ENCODE peak calls at places on chromosomes 12 and 14, in four cellular contexts. X, H, P and W are unnamed samples.
A peak's percentile ranks its signal among the peaks of the same experiment; 100 is the strongest.

GRCh38 chr12:119011231-119011630 is 29.9 kb downstream of the SRRM4 start:
- DNase-seq in X (no peak), H (no peak), P (no peak), W (no peak)

GRCh38 chr14:36163451-36163850 is 13.1 kb downstream of the PTCSC3 start:
- DNase-seq in X (no peak), H (no peak), P (no peak), W (no peak)

GRCh38 chr12:2052861-2053674 is at the start of gene CACNA1C:
- DNase-seq in X (no peak), H (no peak), P (no peak), W (peak; percentile 70)

GRCh38 chr12:4112734-4113396 is 160.7 kb upstream of the CCND2 start:
- DNase-seq in X (no peak), H (no peak), P (no peak), W (no peak)

GRCh38 chr14:53620325-53620716 is 336.3 kb downstream of the BMP4 start:
- DNase-seq in X (no peak), H (no peak), P (no peak), W (no peak)

GRCh38 chr12:61574339-61574738 is 685.9 kb upstream of the USP15 start:
- DNase-seq in X (no peak), H (no peak), P (no peak), W (no peak)

GRCh38 chr14:77761205-77761931 is 412 bp upstream of the SNW1 start:
- DNase-seq in X (peak; percentile 84), H (peak; percentile 49), P (peak; percentile 62), W (peak; percentile 42)

GRCh38 chr14:61838661-61839060 is 76.4 kb downstream of the SNAPC1 start:
- DNase-seq in X (no peak), H (no peak), P (no peak), W (no peak)

GRCh38 chr14:104344815-104345214 is 206.4 kb downstream of the KIF26A start:
- DNase-seq in X (no peak), H (no peak), P (no peak), W (no peak)

GRCh38 chr14:51188566-51189185 is 51.4 kb upstream of the TMX1 start:
- DNase-seq in X (no peak), H (no peak), P (no peak), W (no peak)

GRCh38 chr12:127546721-127547505 is 720.1 kb upstream of the TMEM132C start:
- DNase-seq in X (no peak), H (no peak), P (no peak), W (no peak)

GRCh38 chr12:118332511-118332910 is 40.2 kb downstream of the TAOK3 start:
- DNase-seq in X (no peak), H (no peak), P (no peak), W (no peak)

GRCh38 chr12:57370696-57371095 is 60.1 kb downstream of the R3HDM2 start:
- DNase-seq in X (no peak), H (no peak), P (no peak), W (no peak)

GRCh38 chr12:79127268-79127895 is 262.8 kb downstream of the SYT1 start:
- DNase-seq in X (no peak), H (no peak), P (no peak), W (no peak)

GRCh38 chr12:50751921-50752721 is 11.8 kb upstream of the ATF1 start:
- DNase-seq in X (no peak), H (no peak), P (no peak), W (no peak)

GRCh38 chr12:132316497-132317232 is 12.7 kb downstream of the GALNT9 start:
- DNase-seq in X (no peak), H (no peak), P (no peak), W (no peak)

GRCh38 chr12:79706676-79707075 is 15.9 kb upstream of the PAWR start:
- DNase-seq in X (no peak), H (no peak), P (no peak), W (no peak)

GRCh38 chr12:122035292-122035691 is 13.6 kb downstream of the BCL7A start:
- DNase-seq in X (no peak), H (no peak), P (no peak), W (no peak)

GRCh38 chr14:103698380-103699260 is 16.6 kb downstream of the XRCC3 start:
- DNase-seq in X (no peak), H (no peak), P (no peak), W (no peak)

GRCh38 chr14:79044894-79045624 is 874.9 kb downstream of the NRXN3 start:
- DNase-seq in X (no peak), H (no peak), P (no peak), W (no peak)

GRCh38 chr14:23381017-23381375 is 4.2 kb downstream of the CMTM5 start:
- DNase-seq in X (no peak), H (no peak), P (no peak), W (no peak)

GRCh38 chr12:130026608-130027176 is 122.9 kb upstream of the TMEM132D start:
- DNase-seq in X (no peak), H (peak; percentile 37), P (peak; percentile 21), W (peak; percentile 43)

GRCh38 chr12:14256555-14257169 is 108.8 kb upstream of the ATF7IP start:
- DNase-seq in X (no peak), H (peak; percentile 54), P (peak; percentile 52), W (peak; percentile 70)
- TF ChIP-seq FOXM1 in X (no peak), H (no peak), P (no peak), W (no peak)

GRCh38 chr12:106585237-106585834 is 2.5 kb downstream of the RFX4 start:
- DNase-seq in X (no peak), H (no peak), P (no peak), W (no peak)

GRCh38 chr12:106584104-106585064 is 1.6 kb downstream of the RFX4 start:
- DNase-seq in X (no peak), H (no peak), P (no peak), W (no peak)

GRCh38 chr12:106582264-106582591 is 576 bp upstream of the RFX4 start:
- DNase-seq in X (no peak), H (no peak), P (no peak), W (no peak)

GRCh38 chr12:106582661-106583577 is at the start of gene RFX4:
- DNase-seq in X (no peak), H (no peak), P (no peak), W (no peak)

GRCh38 chr12:106583578-106584103 is 837 bp downstream of the RFX4 start:
- DNase-seq in X (no peak), H (no peak), P (no peak), W (peak; percentile 54)
- TF ChIP-seq TARDBP in X (no peak), H (no peak), P (no peak), W (no peak)

GRCh38 chr12:10408842-10409241 is 715 bp downstream of the KLRC4 start:
- DNase-seq in X (no peak), H (no peak), P (no peak), W (no peak)

GRCh38 chr12:10406725-10407124 is 2.8 kb downstream of the KLRC4 start:
- DNase-seq in X (no peak), H (no peak), P (no peak), W (no peak)

GRCh38 chr12:10404798-10405197 is 4.8 kb downstream of the KLRC4 start:
- DNase-seq in X (no peak), H (no peak), P (no peak), W (no peak)

GRCh38 chr12:10405294-10405693 is 4.3 kb downstream of the KLRC4 start:
- DNase-seq in X (no peak), H (no peak), P (no peak), W (no peak)

DNA sequence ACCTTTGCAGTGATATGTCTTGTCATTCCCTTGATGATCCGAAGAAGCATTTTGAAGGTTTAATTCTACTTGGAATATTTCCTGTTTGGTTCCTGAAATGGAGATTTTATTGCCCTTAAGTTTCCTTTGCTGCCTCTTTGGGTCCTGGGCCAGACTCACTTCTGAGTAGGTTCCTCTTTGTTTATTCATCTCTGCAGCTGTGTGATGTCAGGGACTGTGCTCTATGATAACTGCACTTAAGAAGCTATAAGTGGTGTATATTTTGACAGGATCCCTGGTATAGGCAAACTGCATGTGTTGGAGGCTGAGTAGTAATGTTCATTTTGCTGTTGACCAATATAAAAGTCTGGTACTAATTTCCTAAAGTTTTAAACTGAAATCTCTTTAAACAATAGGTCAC is at the start of gene KLRC4:
- DNase-seq in X (no peak), H (peak; percentile 6), P (no peak), W (no peak)
- TF ChIP-seq FOXK2 in X (no peak), H (no peak), P (no peak), W (no peak)

GRCh38 chr12:12506541-12506940 is 56.1 kb downstream of the DUSP16 start:
- DNase-seq in X (no peak), H (no peak), P (no peak), W (peak; percentile 16)

GRCh38 chr12:12507121-12507520 is 55.5 kb downstream of the DUSP16 start:
- DNase-seq in X (no peak), H (no peak), P (no peak), W (no peak)

GRCh38 chr12:12503384-12504078 is 59.1 kb downstream of the DUSP16 start:
- DNase-seq in X (no peak), H (no peak), P (no peak), W (no peak)

GRCh38 chr12:12508612-12509011 is 54.1 kb downstream of the DUSP16 start:
- DNase-seq in X (no peak), H (no peak), P (no peak), W (no peak)

DNA sequence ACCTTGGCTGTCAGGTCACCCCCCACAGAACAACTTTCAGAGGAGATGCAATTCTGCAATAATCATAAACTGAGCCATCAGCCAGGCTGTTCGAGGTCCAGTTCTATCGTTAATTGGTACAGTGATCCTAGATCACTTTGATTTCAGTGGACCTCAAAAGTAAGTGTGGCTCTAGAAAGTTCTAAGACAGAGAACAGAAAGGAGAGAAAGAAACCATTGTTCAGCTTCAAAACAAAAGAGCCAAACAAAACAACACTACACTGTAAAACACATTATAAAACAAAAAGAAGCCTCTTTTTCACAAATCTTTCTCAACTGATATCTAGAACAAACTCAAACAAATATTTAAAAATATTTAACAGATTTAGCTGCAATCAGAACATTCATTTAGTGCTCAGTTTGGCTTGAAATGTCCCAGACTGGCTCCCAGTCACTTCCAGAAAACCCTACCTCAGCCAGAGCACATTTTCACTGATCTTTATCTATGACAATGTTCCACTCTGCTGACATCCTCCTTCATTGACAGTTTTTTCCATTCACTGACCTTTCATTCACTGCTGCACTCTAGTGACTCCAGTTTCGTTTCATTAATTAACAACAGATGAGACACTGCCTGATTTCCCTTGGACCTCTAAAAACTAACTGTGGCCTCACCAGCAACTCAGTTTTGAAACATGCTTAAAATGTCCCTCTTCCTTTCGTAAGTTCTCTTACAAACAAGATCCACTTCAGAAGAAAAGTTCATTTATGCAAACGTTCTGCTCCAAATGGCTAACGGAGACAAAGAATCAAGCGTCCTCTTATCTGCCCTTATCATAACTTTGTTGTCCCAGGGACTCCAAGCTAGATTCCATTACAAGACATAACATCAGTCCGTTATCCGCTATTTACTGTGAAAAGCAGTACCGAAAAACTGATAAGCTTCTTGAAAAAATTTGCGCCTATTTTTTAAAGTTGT is 56.8 kb downstream of the DUSP16 start:
- DNase-seq in X (peak; percentile 94), H (peak; percentile 35), P (peak; percentile 53), W (no peak)
- TF ChIP-seq FOXM1 in X (peak; percentile 85), H (no peak), P (no peak), W (no peak)

GRCh38 chr12:52206309-52207040 is 14.7 kb upstream of the KRT80 start:
- DNase-seq in X (no peak), H (no peak), P (no peak), W (no peak)

GRCh38 chr12:52204931-52205505 is 13.2 kb upstream of the KRT80 start:
- DNase-seq in X (no peak), H (no peak), P (no peak), W (no peak)

GRCh38 chr12:52204095-52204930 is 12.5 kb upstream of the KRT80 start:
- DNase-seq in X (no peak), H (no peak), P (no peak), W (no peak)

GRCh38 chr12:52207106-52207505 is 15.3 kb upstream of the KRT80 start:
- DNase-seq in X (no peak), H (no peak), P (no peak), W (no peak)

GRCh38 chr12:52205584-52206308 is 13.9 kb upstream of the KRT80 start:
- DNase-seq in X (no peak), H (no peak), P (no peak), W (no peak)
- TF ChIP-seq TARDBP in X (no peak), H (no peak), P (no peak), W (no peak)